ENCODE peak calls at places on chromosomes 4 and X, in seven cellular contexts. G is globus pallidus; X is amniotic stem cell; H is A549; J is activated CD4-positive, alpha-beta T cell treated with anti-CD3 and anti-CD28 coated beads, Interleukin-2, amount 50 U/mL, for 1 hour; C is LoVo; W is AG04450. F is an unnamed sample.
A peak's percentile ranks its signal among the peaks of the same experiment; 100 is the strongest.

GRCh38 chrX:69021095-69021494 is 144.2 kb downstream of the PJA1 start:
- DNase-seq in G (no peak), X (no peak), H (no peak), J (no peak), C (no peak), W (no peak), F (no peak)

GRCh38 chr4:126779001-126779400 is 853.8 kb upstream of the INTU start:
- DNase-seq in G (no peak), X (no peak), H (no peak), J (no peak), C (no peak), W (no peak), F (no peak)

GRCh38 chr4:38075370-38076152 is 115.4 kb downstream of the PTTG2 start:
- DNase-seq in G (peak; percentile 50), X (no peak), H (peak; percentile 30), J (no peak), C (peak; percentile 74), W (no peak), F (no peak)

GRCh38 chrX:122817321-122817720 is 366.8 kb upstream of the GRIA3 start:
- DNase-seq in G (no peak), X (no peak), H (no peak), J (no peak), C (no peak), W (no peak), F (no peak)

GRCh38 chr4:38566811-38567398 is 97.1 kb upstream of the KLF3 start:
- DNase-seq in G (no peak), X (no peak), H (no peak), J (no peak), C (no peak), W (no peak), F (no peak)

GRCh38 chr4:7326306-7326692 is 108.4 kb downstream of the PSAPL1 start:
- DNase-seq in G (no peak), X (no peak), H (no peak), J (no peak), C (no peak), W (no peak), F (no peak)

GRCh38 chrX:109943092-109943739 is 59.7 kb upstream of the TMEM164 start:
- DNase-seq in G (no peak), X (no peak), H (no peak), J (no peak), C (no peak), W (no peak), F (no peak)

GRCh38 chr4:5708829-5709680 is 696 bp upstream of the EVC2 start:
- DNase-seq in G (no peak), X (no peak), H (no peak), J (no peak), C (no peak), W (no peak), F (no peak)

GRCh38 chr4:139975830-139976272 is 178.1 kb downstream of the MAML3 start:
- DNase-seq in G (no peak), X (no peak), H (no peak), J (no peak), C (no peak), W (no peak), F (peak; percentile 48)

GRCh38 chr4:121851354-121851753 is 18.9 kb downstream of the BBS7 start:
- DNase-seq in G (no peak), X (no peak), H (no peak), J (no peak), C (no peak), W (no peak), F (no peak)

GRCh38 chr4:133588306-133588705 is 439.2 kb downstream of the PCDH10 start:
- DNase-seq in G (no peak), X (no peak), H (no peak), J (no peak), C (no peak), W (no peak), F (no peak)

GRCh38 chr4:1194028-1194900 is 21.9 kb upstream of the SPON2 start:
- DNase-seq in G (peak; percentile 55), X (no peak), H (no peak), J (no peak), C (no peak), W (no peak), F (no peak)

GRCh38 chr4:152485726-152486276 is 50.1 kb downstream of the FBXW7 start:
- DNase-seq in G (no peak), X (peak; percentile 44), H (peak; percentile 91), J (no peak), C (peak; percentile 81), W (peak; percentile 42), F (peak; percentile 63)

GRCh38 chrX:75096331-75096730 is 59.8 kb downstream of the ABCB7 start:
- DNase-seq in G (no peak), X (no peak), H (no peak), J (no peak), C (no peak), W (no peak), F (no peak)

GRCh38 chrX:17500145-17500579 is 125.2 kb downstream of the NHS start:
- DNase-seq in G (no peak), X (no peak), H (peak; percentile 92), J (no peak), C (peak; percentile 58), W (no peak), F (no peak)

GRCh38 chr4:15776871-15777648 is 1.1 kb upstream of the CD38 start:
- DNase-seq in G (no peak), X (no peak), H (no peak), J (no peak), C (no peak), W (no peak), F (no peak)

GRCh38 chr4:89411539-89411938 is 103.9 kb upstream of the GPRIN3 start:
- DNase-seq in G (no peak), X (no peak), H (no peak), J (no peak), C (no peak), W (no peak), F (no peak)

GRCh38 chr4:152309418-152309817 is 226.5 kb downstream of the FBXW7 start:
- DNase-seq in G (no peak), X (no peak), H (no peak), J (no peak), C (no peak), W (no peak), F (no peak)

GRCh38 chr4:86055898-86056297 is 304.0 kb downstream of the MAPK10 start:
- DNase-seq in G (no peak), X (no peak), H (peak; percentile 17), J (no peak), C (no peak), W (no peak), F (no peak)

GRCh38 chr4:72295966-72296557 is 264.3 kb downstream of the NPFFR2 start:
- DNase-seq in G (peak; percentile 40), X (peak; percentile 46), H (peak; percentile 31), J (no peak), C (peak; percentile 53), W (peak; percentile 15), F (no peak)